ENCODE peak calls at places on chromosome 5, in five cellular contexts. F, A, O, M and T are unnamed samples.

GRCh38 chr5:61653802-61654580 is 321.9 kb downstream of the ZSWIM6 start:
- DNase-seq in A (no peak), F (no peak), M (no peak), O (no peak), T (no peak)

GRCh38 chr5:168939887-168940534 is 360.8 kb upstream of the PANK3 start:
- DNase-seq in M (no peak), A (no peak), O (no peak), F (no peak), T (no peak)

GRCh38 chr5:135887881-135888614 is 7.6 kb downstream of the IL9 start:
- DNase-seq in F (no peak), A (no peak), M (peak), O (no peak), T (no peak)

GRCh38 chr5:137186759-137187461 is 312.2 kb downstream of the SPOCK1 start:
- DNase-seq in M (no peak), O (peak), F (peak), A (no peak), T (peak)

GRCh38 chr5:134079748-134080581 is 34.5 kb upstream of the TCF7 start:
- DNase-seq in M (no peak), F (no peak), O (no peak), A (no peak), T (no peak)

GRCh38 chr5:2137444-2138050 is 254.8 kb upstream of the IRX4 start:
- DNase-seq in A (no peak), F (no peak), M (no peak), O (no peak), T (no peak)

GRCh38 chr5:171710451-171711024 is 75.1 kb upstream of the SMIM23 start:
- DNase-seq in O (no peak), A (no peak), F (no peak), M (no peak), T (no peak)

GRCh38 chr5:69134126-69134525 is 32.8 kb upstream of the CCNB1 start:
- DNase-seq in A (no peak), O (no peak), M (no peak), F (no peak), T (no peak)

GRCh38 chr5:42908086-42908485 is 96.4 kb upstream of the SELENOP start:
- DNase-seq in O (no peak), F (no peak), M (peak), A (no peak), T (no peak)

GRCh38 chr5:156835905-156836304 is 14.2 kb upstream of the PPP1R2B start:
- DNase-seq in F (no peak), O (no peak), M (peak), A (no peak), T (no peak)

GRCh38 chr5:42057254-42057690 is 132.2 kb downstream of the FBXO4 start:
- DNase-seq in A (peak), F (no peak), O (peak), M (peak), T (peak)

GRCh38 chr5:10607023-10607665 is 43.3 kb downstream of the ANKRD33B start:
- DNase-seq in F (peak), A (peak), O (no peak), M (peak), T (no peak)

GRCh38 chr5:114467729-114468128 is 105.9 kb downstream of the KCNN2 start:
- DNase-seq in A (no peak), F (no peak), M (peak), O (no peak), T (no peak)

GRCh38 chr5:175690025-175690424 is 32.2 kb downstream of the HRH2 start:
- DNase-seq in M (peak), F (no peak), A (no peak), O (no peak), T (no peak)
- TF ChIP-seq POLR2A in M (no peak), F (no peak), A (no peak), O (no peak), T (no peak)

GRCh38 chr5:13662646-13663045 is 281.8 kb downstream of the DNAH5 start:
- DNase-seq in O (no peak), F (no peak), A (no peak), M (no peak), T (no peak)

GRCh38 chr5:13658761-13659160 is 285.7 kb downstream of the DNAH5 start:
- DNase-seq in F (no peak), M (no peak), O (no peak), A (no peak), T (no peak)

GRCh38 chr5:13664377-13664776 is 280.1 kb downstream of the DNAH5 start:
- DNase-seq in A (peak), O (no peak), M (peak), F (no peak), T (no peak)

GRCh38 chr5:13659391-13659790 is 285.1 kb downstream of the DNAH5 start:
- DNase-seq in M (no peak), O (no peak), A (peak), F (no peak), T (no peak)

GRCh38 chr5:13660072-13660471 is 284.4 kb downstream of the DNAH5 start:
- DNase-seq in O (no peak), F (no peak), A (peak), M (peak), T (no peak)
- TF ChIP-seq CTCF in O (no peak), F (no peak), A (no peak), M (no peak), T (no peak)

GRCh38 chr5:177387405-177387804 is 3.2 kb downstream of the SLC34A1 start:
- DNase-seq in M (no peak), O (no peak), A (no peak), F (no peak), T (no peak)

GRCh38 chr5:177388521-177389052 is 4.4 kb downstream of the SLC34A1 start:
- DNase-seq in F (no peak), M (no peak), A (no peak), O (no peak), T (no peak)

GRCh38 chr5:177390363-177391300 is 6.4 kb downstream of the SLC34A1 start:
- DNase-seq in M (peak), A (peak), O (peak), F (peak), T (peak)

GRCh38 chr5:177386542-177386941 is 2.3 kb downstream of the SLC34A1 start:
- DNase-seq in M (no peak), A (no peak), O (no peak), F (no peak), T (no peak)

GRCh38 chr5:177389368-177390169 is 5.3 kb downstream of the SLC34A1 start:
- DNase-seq in O (no peak), A (no peak), F (no peak), M (peak), T (no peak)
- TF ChIP-seq POLR2A in O (no peak), A (no peak), F (no peak), M (no peak), T (no peak)

GRCh38 chr5:179497636-179498365 is 52.6 kb upstream of the RUFY1 start:
- DNase-seq in M (no peak), O (no peak), A (no peak), F (no peak), T (no peak)

GRCh38 chr5:179494774-179495173 is 55.6 kb upstream of the RUFY1 start:
- DNase-seq in O (no peak), F (no peak), A (no peak), M (no peak), T (no peak)

GRCh38 chr5:179495906-179496455 is 54.4 kb upstream of the RUFY1 start:
- DNase-seq in F (no peak), A (no peak), M (no peak), O (no peak), T (no peak)
- TF ChIP-seq CTCF in F (no peak), A (no peak), M (no peak), O (no peak), T (no peak)

DNA sequence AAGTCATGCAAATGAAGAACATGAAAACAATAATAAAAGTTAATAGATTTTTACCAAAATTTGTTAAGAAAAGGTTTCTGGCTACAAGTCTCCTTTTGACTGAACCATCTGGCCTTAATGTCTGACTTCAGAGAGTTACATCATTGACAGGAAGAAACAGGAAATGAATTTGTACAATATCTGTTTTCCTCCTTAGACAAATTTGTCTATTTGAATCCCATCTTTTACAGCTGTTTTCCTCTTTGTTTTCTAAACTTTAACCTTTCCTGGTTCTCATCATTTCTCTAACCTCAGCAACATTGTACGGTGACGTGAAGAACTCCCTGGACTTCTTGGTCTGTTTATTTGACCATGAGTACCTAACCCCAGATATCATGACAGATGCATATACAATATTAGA is 567.5 kb upstream of the RIOK2 start:
- DNase-seq in M (no peak), F (no peak), A (no peak), O (no peak), T (no peak)
- TF ChIP-seq POLR2A in M (no peak), F (no peak), A (no peak), O (no peak), T (no peak)

GRCh38 chr5:111865356-111865755 is 108.4 kb upstream of the NREP start:
- DNase-seq in A (no peak), F (no peak), O (no peak), M (no peak), T (no peak)
- TF ChIP-seq CTCF in A (no peak), F (no peak), O (no peak), M (no peak), T (no peak)

GRCh38 chr5:98774192-98775046 is 956 bp downstream of the RGMB start:
- DNase-seq in O (peak), F (peak), M (peak), A (peak), T (peak)
- TF ChIP-seq POLR2A in O (no peak), F (no peak), M (no peak), A (peak), T (peak)

GRCh38 chr5:57383093-57383861 is 99.3 kb downstream of the ACTBL2 start:
- DNase-seq in M (peak), F (no peak), A (peak), O (no peak), T (peak)
- TF ChIP-seq CTCF in M (peak), F (no peak), A (no peak), O (no peak), T (peak)

DNA sequence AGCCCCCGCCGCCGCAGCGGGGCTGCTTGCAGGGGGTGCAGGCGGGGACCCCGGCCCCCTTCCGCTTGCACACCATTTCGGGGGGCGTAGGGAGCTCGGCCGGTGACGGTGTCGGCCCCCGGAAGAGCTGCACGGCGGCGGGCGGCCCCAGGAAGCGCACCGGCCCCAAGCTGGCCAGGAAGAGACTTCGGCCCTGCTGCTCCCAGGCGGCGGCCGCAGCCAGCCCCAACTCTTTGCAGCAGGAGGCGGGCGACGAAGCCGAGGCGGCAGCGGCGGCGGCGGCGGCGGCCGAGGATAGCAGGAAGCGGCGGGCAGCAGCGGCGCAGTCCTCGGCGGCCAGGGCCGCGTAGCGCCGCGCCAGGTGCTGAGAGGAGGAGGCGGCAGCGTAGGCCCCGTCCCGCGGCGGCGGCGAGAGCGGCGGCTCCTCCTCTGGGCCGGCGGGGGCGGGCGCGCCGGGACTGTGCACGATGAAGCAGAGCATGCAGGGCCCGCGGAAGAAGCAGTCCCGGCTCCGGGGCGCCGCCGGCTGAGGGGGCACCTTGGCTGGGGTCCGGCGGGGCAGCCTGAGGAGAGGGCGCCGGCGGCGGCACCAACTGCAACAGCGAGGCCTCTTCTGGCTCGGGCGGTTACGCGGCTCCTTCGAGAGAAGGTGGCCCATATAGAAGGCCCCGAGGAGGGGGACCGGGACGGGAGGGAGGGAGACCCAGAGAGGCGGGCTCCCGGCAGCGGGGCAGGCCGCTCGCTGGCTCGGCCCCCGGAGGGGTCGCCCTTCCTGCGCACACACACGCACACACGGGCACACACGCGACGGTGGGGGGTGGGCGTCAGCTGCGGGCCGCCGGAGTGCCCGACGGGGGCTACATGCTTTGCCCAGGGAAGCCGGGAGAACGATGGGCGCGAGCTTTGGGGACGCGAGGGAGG is 604 bp downstream of the FBXL17 start:
- DNase-seq in A (peak), O (peak), F (peak), M (peak), T (peak)
- TF ChIP-seq POLR2A in A (peak), O (no peak), F (no peak), M (no peak), T (peak)

GRCh38 chr5:142694092-142694856 is 8.4 kb upstream of the FGF1 start:
- DNase-seq in F (no peak), M (no peak), A (no peak), O (no peak), T (no peak)
- TF ChIP-seq CTCF in F (no peak), M (peak), A (no peak), O (no peak), T (no peak)